ENCODE peak calls at places on chromosomes 4 and X, in ten cellular contexts. V is T-cell; H is EL; X is HS-27A; L is AG09309; Z is effector memory CD4-positive, alpha-beta T cell; F is stimulated activated CD8-positive, alpha-beta memory T cell treated with anti-CD3 and anti-CD28 coated beads, Interleukin-7, amount 100 ng/mL, for 1 hour; D is activated CD8-positive, alpha-beta memory T cell treated with anti-CD3 and anti-CD28 coated beads for 24 hours; K is stimulated activated CD4-positive, alpha-beta T cell treated with anti-CD3 and anti-CD28 coated beads, Interleukin-1b, Interleukin-23, amount 100 ng/mL, for 4 hours; J is NCI-H2081. Q is an unnamed sample.

GRCh38 chr4:3367866-3368265 is 73.9 kb upstream of the HGFAC start:
- DNase-seq in D (peak), H (no peak), K (no peak), L (no peak), Z (no peak), F (no peak), V (no peak), J (no peak), X (no peak), Q (no peak)

GRCh38 chr4:141711211-141711610 is 74.8 kb downstream of the IL15 start:
- DNase-seq in V (no peak), H (peak), D (no peak), L (peak), X (no peak), K (no peak), J (no peak), F (no peak), Z (no peak), Q (no peak)

GRCh38 chr4:16197842-16198241 is 28.4 kb downstream of the TAPT1 start:
- DNase-seq in Z (no peak), H (no peak), F (no peak), X (no peak), J (peak), D (no peak), K (no peak), L (no peak), V (no peak), Q (no peak)

GRCh38 chr4:150415213-150415612 is 166.7 kb upstream of the MAB21L2 start:
- DNase-seq in L (no peak), V (no peak), D (no peak), K (no peak), J (no peak), Z (no peak), H (peak), F (no peak), X (no peak), Q (no peak)

GRCh38 chr4:61532324-61532723 is 332.2 kb downstream of the ADGRL3 start:
- DNase-seq in F (no peak), V (no peak), X (no peak), Z (no peak), J (no peak), K (no peak), D (no peak), H (no peak), L (no peak), Q (no peak)

GRCh38 chr4:182808673-182809416 is 108.3 kb downstream of the DCTD start:
- DNase-seq in X (peak), D (peak), Z (peak), J (no peak), H (no peak), F (no peak), K (no peak), V (peak), L (peak), Q (no peak)

GRCh38 chr4:142347241-142347640 is 498.9 kb downstream of the INPP4B start:
- DNase-seq in V (no peak), Z (no peak), X (no peak), L (no peak), F (no peak), J (no peak), H (peak), D (no peak), K (no peak), Q (no peak)

GRCh38 chrX:24963823-24964222 is 51.9 kb downstream of the ARX start:
- DNase-seq in J (no peak), V (no peak), Z (no peak), K (no peak), H (no peak), X (no peak), L (no peak), F (no peak), D (no peak), Q (no peak)

GRCh38 chr4:142614621-142615323 is 231.3 kb downstream of the INPP4B start:
- DNase-seq in K (no peak), Z (no peak), J (no peak), D (no peak), V (no peak), L (peak), H (peak), F (no peak), X (peak), Q (no peak)

GRCh38 chr4:156578005-156578404 is 393.6 kb downstream of the PDGFC start:
- DNase-seq in X (no peak), H (no peak), Z (no peak), F (no peak), J (no peak), L (no peak), K (no peak), D (no peak), V (no peak), Q (no peak)

GRCh38 chr4:17322514-17322913 is 189.4 kb downstream of the QDPR start:
- DNase-seq in J (no peak), V (no peak), H (no peak), K (no peak), X (no peak), F (no peak), Z (no peak), D (no peak), L (no peak), Q (no peak)

GRCh38 chr4:1567808-1568581 is 116.1 kb downstream of the FAM53A start:
- DNase-seq in J (no peak), H (no peak), F (no peak), X (no peak), D (no peak), Z (no peak), K (no peak), V (no peak), L (no peak), Q (no peak)

GRCh38 chr4:183721207-183722081 is 62.4 kb downstream of the TRAPPC11 start:
- DNase-seq in X (no peak), K (peak), H (peak), L (no peak), F (peak), J (no peak), D (peak), V (peak), Z (no peak), Q (peak)

GRCh38 chr4:94298725-94299252 is 43.8 kb downstream of the HPGDS start:
- DNase-seq in H (no peak), J (no peak), X (no peak), Z (no peak), F (no peak), D (no peak), L (no peak), K (no peak), V (no peak), Q (no peak)

GRCh38 chr4:146545102-146545501 is 23.4 kb upstream of the SLC10A7 start:
- DNase-seq in H (peak), X (no peak), K (no peak), Z (no peak), D (no peak), L (no peak), V (no peak), F (no peak), J (peak), Q (no peak)

GRCh38 chrX:150465856-150466775 is 102.3 kb upstream of the MTM1 start:
- DNase-seq in L (no peak), J (no peak), F (no peak), K (no peak), V (no peak), D (no peak), H (no peak), X (no peak), Z (no peak), Q (no peak)

GRCh38 chrX:131830400-131831184 is 192.5 kb upstream of the STK26 start:
- DNase-seq in F (no peak), X (peak), D (no peak), H (peak), K (peak), J (peak), L (peak), Z (peak), V (peak), Q (peak)

GRCh38 chr4:94175553-94176260 is 32.0 kb upstream of the SMARCAD1 start:
- DNase-seq in L (no peak), K (no peak), X (no peak), J (no peak), F (no peak), Z (no peak), D (no peak), V (no peak), H (no peak), Q (no peak)

GRCh38 chrX:19630776-19631707 is 115.7 kb upstream of the MAP3K15 start:
- DNase-seq in J (no peak), Z (no peak), D (no peak), L (no peak), X (no peak), H (no peak), K (no peak), V (no peak), F (no peak), Q (no peak)

GRCh38 chr4:5712517-5712916 is 1.5 kb downstream of the EVC start:
- DNase-seq in D (no peak), J (no peak), Z (no peak), K (no peak), H (peak), X (no peak), L (peak), V (no peak), F (no peak), Q (no peak)

GRCh38 chr4:16391196-16391595 is 164.9 kb upstream of the TAPT1 start:
- DNase-seq in F (no peak), D (no peak), J (no peak), X (no peak), L (no peak), Z (no peak), K (no peak), H (no peak), V (no peak), Q (no peak)

GRCh38 chr4:159366966-159367365 is 264.1 kb downstream of the RAPGEF2 start:
- DNase-seq in V (no peak), Z (no peak), H (no peak), F (no peak), X (no peak), K (no peak), L (no peak), J (no peak), D (no peak), Q (no peak)

GRCh38 chrX:107935200-107935599 is 47.0 kb downstream of the TEX13B start:
- DNase-seq in X (no peak), Z (no peak), J (peak), F (no peak), K (no peak), L (no peak), D (no peak), V (no peak), H (peak), Q (no peak)

GRCh38 chr4:15162465-15163283 is 160.4 kb downstream of the CPEB2 start:
- DNase-seq in X (no peak), Z (no peak), V (no peak), J (peak), K (no peak), D (no peak), F (no peak), L (no peak), H (peak), Q (no peak)

GRCh38 chrX:47587906-47588735 is 5.9 kb downstream of the TIMP1 start:
- DNase-seq in F (no peak), X (no peak), D (peak), Z (no peak), K (no peak), H (no peak), V (no peak), J (no peak), L (no peak), Q (no peak)

GRCh38 chr4:137043184-137043583 is 489.1 kb downstream of the PCDH18 start:
- DNase-seq in H (no peak), K (no peak), F (no peak), V (no peak), J (no peak), X (no peak), L (no peak), Z (no peak), D (no peak), Q (no peak)

GRCh38 chr4:23773884-23774636 is 115.8 kb downstream of the PPARGC1A start:
- DNase-seq in L (no peak), F (no peak), D (no peak), H (no peak), J (no peak), X (no peak), Z (no peak), V (no peak), K (no peak), Q (no peak)

GRCh38 chrX:154485150-154486051 is 1.0 kb downstream of the UBL4A start:
- DNase-seq in V (no peak), J (peak), L (no peak), F (no peak), D (no peak), K (no peak), H (no peak), Z (no peak), X (no peak), Q (no peak)

GRCh38 chr4:76620723-76621463 is 185.9 kb downstream of the SHROOM3 start:
- DNase-seq in X (no peak), Z (no peak), L (no peak), F (no peak), H (no peak), D (no peak), V (no peak), K (no peak), J (peak), Q (peak)

GRCh38 chrX:38760883-38761282 is 40.4 kb upstream of the MID1IP1 start:
- DNase-seq in J (no peak), X (no peak), Z (no peak), H (no peak), K (no peak), D (no peak), L (no peak), V (no peak), F (no peak), Q (no peak)

GRCh38 chr4:183211533-183211932 is 108.5 kb downstream of the CLDN22 start:
- DNase-seq in K (no peak), L (no peak), Z (no peak), X (no peak), H (no peak), D (no peak), V (no peak), J (no peak), F (no peak), Q (no peak)

GRCh38 chr4:106864231-106864630 is 171.9 kb downstream of the DKK2 start:
- DNase-seq in H (peak), D (no peak), X (peak), K (no peak), V (no peak), F (no peak), J (no peak), Z (no peak), L (peak), Q (no peak)

GRCh38 chr4:147933316-147933715 is 201.4 kb downstream of the ARHGAP10 start:
- DNase-seq in H (no peak), F (no peak), Z (peak), L (no peak), X (no peak), J (no peak), D (no peak), V (no peak), K (no peak), Q (peak)

GRCh38 chr4:177047070-177047850 is 254.5 kb upstream of the VEGFC start:
- DNase-seq in K (peak), X (peak), L (peak), H (peak), V (peak), D (peak), Z (no peak), J (peak), F (peak), Q (no peak)

GRCh38 chr4:52051615-52052474 is 741 bp downstream of the SPATA18 start:
- DNase-seq in V (no peak), K (no peak), J (peak), Z (no peak), H (peak), D (peak), X (no peak), L (peak), F (no peak), Q (peak)

GRCh38 chr4:33518852-33519251 is 2725.5 kb downstream of the ARAP2 start:
- DNase-seq in K (no peak), D (no peak), V (no peak), H (no peak), Z (no peak), X (no peak), J (no peak), L (no peak), F (no peak), Q (no peak)

GRCh38 chrX:2608638-2609430 is 82.3 kb upstream of the CD99 start:
- DNase-seq in F (peak), J (no peak), V (peak), X (no peak), K (peak), L (peak), H (peak), D (peak), Z (peak), Q (peak)

GRCh38 chr4:121789470-121789869 is 11.7 kb upstream of the EXOSC9 start:
- DNase-seq in F (no peak), K (no peak), J (no peak), H (peak), D (no peak), L (no peak), V (no peak), X (no peak), Z (no peak), Q (no peak)

GRCh38 chr4:144967161-144967560 is 130.8 kb downstream of the ANAPC10 start:
- DNase-seq in H (no peak), X (no peak), L (no peak), D (no peak), V (no peak), K (no peak), Z (no peak), F (no peak), J (no peak), Q (no peak)

GRCh38 chr4:155854597-155855226 is 11.4 kb downstream of the ASIC5 start:
- DNase-seq in F (no peak), L (peak), H (peak), X (no peak), V (no peak), D (no peak), K (no peak), Z (no peak), J (no peak), Q (no peak)

Q was measured in left colon.